ENCODE peak calls at places on chromosomes 12 and 14, in seven cellular contexts. One of them, this sample, is unnamed.

GRCh38 chr14:59333668-59334067 is 131.5 kb downstream of the GPR135 start:
- DNase-seq in mesenchymal stem cell: peak
- DNase-seq in trophoblast cell: peak
- DNase-seq in mesendoderm: peak
- DNase-seq in neuronal stem cell: no peak
- DNase-seq in IMR-90: peak
- DNase-seq in H9: no peak
- DNase-seq in this sample: no peak

GRCh38 chr12:16828891-16829290 is 222.9 kb upstream of the LMO3 start:
- DNase-seq in H9: no peak
- DNase-seq in mesenchymal stem cell: no peak
- DNase-seq in mesendoderm: no peak
- DNase-seq in neuronal stem cell: no peak
- DNase-seq in IMR-90: no peak
- DNase-seq in trophoblast cell: no peak
- DNase-seq in this sample: no peak

GRCh38 chr12:49330631-49331359 is 6.2 kb downstream of the C1QL4 start:
- DNase-seq in neuronal stem cell: no peak
- DNase-seq in trophoblast cell: no peak
- DNase-seq in mesenchymal stem cell: no peak
- DNase-seq in IMR-90: no peak
- DNase-seq in mesendoderm: no peak
- DNase-seq in H9: no peak
- DNase-seq in this sample: no peak

GRCh38 chr14:104939666-104940410 is 15.2 kb downstream of the PLD4 start:
- DNase-seq in H9: no peak
- DNase-seq in IMR-90: no peak
- DNase-seq in mesenchymal stem cell: no peak
- DNase-seq in neuronal stem cell: no peak
- DNase-seq in trophoblast cell: no peak
- DNase-seq in mesendoderm: no peak
- DNase-seq in this sample: no peak

GRCh38 chr12:46266869-46267617 is 1.8 kb downstream of the SLC38A1 start:
- DNase-seq in IMR-90: peak
- DNase-seq in H9: peak
- DNase-seq in mesenchymal stem cell: peak
- DNase-seq in trophoblast cell: peak
- DNase-seq in mesendoderm: peak
- DNase-seq in neuronal stem cell: peak
- DNase-seq in this sample: no peak

GRCh38 chr12:65673732-65674131 is 150.6 kb upstream of the HMGA2 start:
- DNase-seq in neuronal stem cell: no peak
- DNase-seq in H9: no peak
- DNase-seq in mesendoderm: no peak
- DNase-seq in IMR-90: peak
- DNase-seq in mesenchymal stem cell: peak
- DNase-seq in trophoblast cell: no peak
- DNase-seq in this sample: no peak

GRCh38 chr12:25388216-25388615 is 137.5 kb upstream of the KRAS start:
- DNase-seq in mesendoderm: no peak
- DNase-seq in mesenchymal stem cell: no peak
- DNase-seq in trophoblast cell: no peak
- DNase-seq in IMR-90: peak
- DNase-seq in H9: no peak
- DNase-seq in neuronal stem cell: no peak
- DNase-seq in this sample: no peak

GRCh38 chr12:126784328-126784921 is 1482.5 kb upstream of the TMEM132C start:
- DNase-seq in H9: peak
- DNase-seq in IMR-90: no peak
- DNase-seq in mesenchymal stem cell: no peak
- DNase-seq in mesendoderm: peak
- DNase-seq in trophoblast cell: peak
- DNase-seq in neuronal stem cell: peak
- DNase-seq in this sample: peak

DNA sequence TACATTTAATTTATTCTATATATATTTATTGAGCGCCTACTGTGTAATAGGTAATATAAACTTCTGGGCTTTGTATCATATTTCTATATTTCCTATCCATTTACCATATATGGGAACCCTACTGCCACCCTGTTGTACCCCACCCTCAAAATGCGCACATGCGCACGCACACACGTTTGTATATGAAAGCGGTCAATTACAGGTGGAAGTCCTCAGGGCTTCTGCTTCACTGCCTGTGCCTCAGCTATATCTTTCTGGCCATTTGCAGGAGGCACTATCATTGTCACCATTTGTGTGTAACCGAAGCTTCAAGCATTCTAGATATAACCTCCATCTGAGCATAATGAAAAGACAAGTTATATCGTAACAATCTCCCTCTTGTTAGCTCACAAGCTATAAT is 31.3 kb upstream of the KCNMB4 start:
- DNase-seq in neuronal stem cell: no peak
- DNase-seq in mesenchymal stem cell: no peak
- DNase-seq in mesendoderm: no peak
- DNase-seq in IMR-90: no peak
- DNase-seq in trophoblast cell: no peak
- DNase-seq in H9: peak
- DNase-seq in this sample: no peak
- H3K4ac ChIP-seq in neuronal stem cell: no peak
- H3K4ac ChIP-seq in mesenchymal stem cell: no peak
- H3K4ac ChIP-seq in mesendoderm: no peak
- H3K4ac ChIP-seq in IMR-90: no peak
- H3K4ac ChIP-seq in trophoblast cell: no peak
- H3K4ac ChIP-seq in H9: no peak
- H3K4ac ChIP-seq in this sample: no peak

GRCh38 chr12:43287991-43288390 is 264.0 kb downstream of the ADAMTS20 start:
- DNase-seq in mesenchymal stem cell: no peak
- DNase-seq in IMR-90: peak
- DNase-seq in H9: no peak
- DNase-seq in neuronal stem cell: no peak
- DNase-seq in trophoblast cell: no peak
- DNase-seq in mesendoderm: no peak
- DNase-seq in this sample: no peak
- H3K4ac ChIP-seq in mesenchymal stem cell: no peak
- H3K4ac ChIP-seq in IMR-90: peak
- H3K4ac ChIP-seq in H9: no peak
- H3K4ac ChIP-seq in neuronal stem cell: no peak
- H3K4ac ChIP-seq in trophoblast cell: no peak
- H3K4ac ChIP-seq in mesendoderm: no peak
- H3K4ac ChIP-seq in this sample: no peak

GRCh38 chr12:68089101-68089500 is 70.4 kb downstream of the IFNG start:
- DNase-seq in IMR-90: no peak
- DNase-seq in H9: no peak
- DNase-seq in trophoblast cell: no peak
- DNase-seq in mesendoderm: no peak
- DNase-seq in neuronal stem cell: no peak
- DNase-seq in mesenchymal stem cell: no peak
- DNase-seq in this sample: no peak

GRCh38 chr12:68097386-68097785 is 62.2 kb downstream of the IFNG start:
- DNase-seq in trophoblast cell: no peak
- DNase-seq in mesenchymal stem cell: no peak
- DNase-seq in IMR-90: no peak
- DNase-seq in mesendoderm: no peak
- DNase-seq in neuronal stem cell: no peak
- DNase-seq in H9: no peak
- DNase-seq in this sample: no peak

GRCh38 chr12:68094645-68095395 is 64.7 kb downstream of the IFNG start:
- DNase-seq in trophoblast cell: no peak
- DNase-seq in neuronal stem cell: no peak
- DNase-seq in mesendoderm: no peak
- DNase-seq in mesenchymal stem cell: no peak
- DNase-seq in H9: no peak
- DNase-seq in IMR-90: no peak
- DNase-seq in this sample: no peak

GRCh38 chr12:68094195-68094594 is 65.3 kb downstream of the IFNG start:
- DNase-seq in IMR-90: no peak
- DNase-seq in H9: no peak
- DNase-seq in neuronal stem cell: no peak
- DNase-seq in mesenchymal stem cell: no peak
- DNase-seq in mesendoderm: no peak
- DNase-seq in trophoblast cell: no peak
- DNase-seq in this sample: no peak

GRCh38 chr12:68092976-68093375 is 66.6 kb downstream of the IFNG start:
- DNase-seq in mesendoderm: no peak
- DNase-seq in IMR-90: no peak
- DNase-seq in trophoblast cell: peak
- DNase-seq in H9: no peak
- DNase-seq in neuronal stem cell: no peak
- DNase-seq in mesenchymal stem cell: no peak
- DNase-seq in this sample: no peak
- H3K4ac ChIP-seq in mesendoderm: no peak
- H3K4ac ChIP-seq in IMR-90: no peak
- H3K4ac ChIP-seq in trophoblast cell: no peak
- H3K4ac ChIP-seq in H9: no peak
- H3K4ac ChIP-seq in neuronal stem cell: no peak
- H3K4ac ChIP-seq in mesenchymal stem cell: no peak
- H3K4ac ChIP-seq in this sample: no peak

GRCh38 chr14:91669867-91670266 is 62.0 kb downstream of the CATSPERB start:
- DNase-seq in mesenchymal stem cell: no peak
- DNase-seq in H9: no peak
- DNase-seq in mesendoderm: no peak
- DNase-seq in IMR-90: no peak
- DNase-seq in neuronal stem cell: no peak
- DNase-seq in trophoblast cell: no peak
- DNase-seq in this sample: no peak
- H3K4ac ChIP-seq in mesenchymal stem cell: no peak
- H3K4ac ChIP-seq in H9: no peak
- H3K4ac ChIP-seq in mesendoderm: no peak
- H3K4ac ChIP-seq in IMR-90: no peak
- H3K4ac ChIP-seq in neuronal stem cell: no peak
- H3K4ac ChIP-seq in trophoblast cell: no peak
- H3K4ac ChIP-seq in this sample: no peak

DNA sequence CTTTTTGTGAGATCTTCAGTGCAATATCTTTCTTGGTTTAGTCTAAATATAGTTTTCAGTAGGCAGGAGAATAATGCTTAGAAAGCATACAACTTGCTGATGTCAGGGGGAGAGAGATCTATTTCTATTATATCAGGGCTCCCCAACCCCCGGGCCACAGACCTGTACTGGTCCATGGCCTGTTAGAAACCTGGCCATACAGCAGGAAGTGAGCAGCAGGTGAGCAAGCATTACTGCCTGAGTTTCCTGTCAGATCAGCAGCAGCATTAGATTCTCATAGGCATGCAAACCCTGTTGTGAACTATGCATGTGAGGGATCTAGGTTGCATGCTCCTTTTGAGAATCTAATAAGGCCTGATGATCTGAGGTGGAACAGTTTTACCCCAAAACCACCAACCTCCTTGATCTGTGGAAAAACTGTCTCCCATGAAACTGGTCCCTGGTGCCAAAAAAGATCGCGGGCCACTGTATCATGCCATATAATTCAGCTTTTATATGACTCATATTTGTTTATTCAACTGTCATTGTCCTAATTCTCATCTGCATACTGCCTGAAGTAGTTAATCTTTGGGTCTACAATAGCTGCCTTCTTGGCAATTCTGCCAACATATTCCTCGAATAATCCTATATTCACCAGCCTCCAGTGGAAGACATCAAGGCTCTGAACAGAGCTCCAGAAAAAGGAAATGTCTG is 163.6 kb upstream of the DYRK2 start:
- DNase-seq in mesendoderm: no peak
- DNase-seq in mesenchymal stem cell: no peak
- DNase-seq in H9: no peak
- DNase-seq in neuronal stem cell: no peak
- DNase-seq in trophoblast cell: no peak
- DNase-seq in IMR-90: no peak
- DNase-seq in this sample: no peak
- H3K4ac ChIP-seq in mesendoderm: no peak
- H3K4ac ChIP-seq in mesenchymal stem cell: no peak
- H3K4ac ChIP-seq in H9: no peak
- H3K4ac ChIP-seq in neuronal stem cell: no peak
- H3K4ac ChIP-seq in trophoblast cell: no peak
- H3K4ac ChIP-seq in IMR-90: no peak
- H3K4ac ChIP-seq in this sample: no peak

DNA sequence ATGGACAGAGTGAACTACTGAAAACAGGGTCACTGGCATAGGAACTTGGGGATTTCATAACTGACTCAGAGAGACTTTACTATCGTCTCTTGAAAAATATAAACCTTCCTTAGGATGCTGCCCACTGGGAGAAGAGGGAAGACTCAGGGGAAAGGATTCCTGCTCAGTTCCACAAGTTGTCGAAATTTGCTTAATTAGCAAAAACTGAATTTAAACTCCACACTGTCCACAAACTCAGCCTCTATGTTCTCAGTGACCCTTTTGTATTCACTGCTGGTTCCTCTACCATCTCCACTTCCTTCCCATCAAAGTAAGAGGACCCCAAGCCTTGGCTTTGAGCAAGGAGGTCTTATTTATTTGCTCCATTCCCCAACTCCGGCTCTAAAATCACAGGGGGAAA is 7.2 kb upstream of the MYL6B start:
- DNase-seq in neuronal stem cell: no peak
- DNase-seq in IMR-90: no peak
- DNase-seq in mesendoderm: no peak
- DNase-seq in trophoblast cell: no peak
- DNase-seq in mesenchymal stem cell: no peak
- DNase-seq in H9: no peak
- DNase-seq in this sample: no peak
- H3K4ac ChIP-seq in neuronal stem cell: no peak
- H3K4ac ChIP-seq in IMR-90: no peak
- H3K4ac ChIP-seq in mesendoderm: no peak
- H3K4ac ChIP-seq in trophoblast cell: no peak
- H3K4ac ChIP-seq in mesenchymal stem cell: no peak
- H3K4ac ChIP-seq in H9: no peak
- H3K4ac ChIP-seq in this sample: no peak

GRCh38 chr14:53378142-53378541 is 225.0 kb upstream of the DDHD1 start:
- DNase-seq in mesendoderm: no peak
- DNase-seq in mesenchymal stem cell: no peak
- DNase-seq in trophoblast cell: no peak
- DNase-seq in neuronal stem cell: no peak
- DNase-seq in H9: no peak
- DNase-seq in IMR-90: no peak
- DNase-seq in this sample: no peak
- H3K4ac ChIP-seq in mesendoderm: no peak
- H3K4ac ChIP-seq in mesenchymal stem cell: no peak
- H3K4ac ChIP-seq in trophoblast cell: no peak
- H3K4ac ChIP-seq in neuronal stem cell: no peak
- H3K4ac ChIP-seq in H9: no peak
- H3K4ac ChIP-seq in IMR-90: no peak
- H3K4ac ChIP-seq in this sample: no peak

This sample was measured in H1.